ENCODE peak calls at places on chromosomes 16 and 17, in nine cellular contexts. D, K, B, O, Y, M, W, Z and V are unnamed samples.

GRCh38 chr16:29231231-29231630 is 175.3 kb downstream of the NPIPB11 start:
- DNase-seq in W (no peak), Y (no peak), M (no peak), Z (no peak), O (no peak), B (no peak), D (no peak), K (no peak), V (no peak)

GRCh38 chr17:15468142-15468541 is 721 bp upstream of the CDRT4 start:
- DNase-seq in Z (no peak), B (no peak), W (no peak), K (no peak), O (no peak), M (no peak), Y (no peak), D (no peak), V (no peak)

GRCh38 chr17:76492989-76493501 is 8.2 kb downstream of the RHBDF2 start:
- DNase-seq in B (peak; percentile 87), D (peak; percentile 74), O (peak; percentile 64), Z (peak; percentile 80), K (peak; percentile 13), M (peak; percentile 71), W (no peak), Y (peak; percentile 88), V (no peak)

GRCh38 chr17:60321336-60322055 is 70.4 kb downstream of the USP32 start:
- DNase-seq in O (no peak), Y (no peak), M (no peak), D (no peak), K (no peak), B (no peak), W (no peak), Z (peak; percentile 13), V (no peak)

GRCh38 chr16:82761858-82762257 is 135.1 kb downstream of the CDH13 start:
- DNase-seq in M (no peak), Y (no peak), Z (no peak), B (peak; percentile 52), D (no peak), O (no peak), K (no peak), W (no peak), V (no peak)

GRCh38 chr17:79808763-79809529 is 12.1 kb upstream of the CBX8 start:
- DNase-seq in M (peak; percentile 50), O (no peak), Z (no peak), W (peak; percentile 73), K (no peak), B (no peak), D (peak; percentile 82), Y (no peak), V (peak; percentile 64)

GRCh38 chr16:21145738-21146137 is 4.9 kb downstream of the DNAH3 start:
- DNase-seq in Z (no peak), B (no peak), Y (no peak), W (no peak), K (no peak), M (no peak), O (no peak), D (no peak), V (no peak)

GRCh38 chr16:50580180-50580771 is 32.1 kb downstream of the NKD1 start:
- DNase-seq in O (no peak), W (no peak), D (no peak), Y (no peak), Z (no peak), M (no peak), K (no peak), B (no peak), V (no peak)

GRCh38 chr17:61366076-61366714 is 33.4 kb upstream of the TBX2 start:
- DNase-seq in D (no peak), Z (no peak), O (no peak), B (no peak), K (no peak), M (no peak), Y (peak; percentile 6), W (no peak), V (no peak)

GRCh38 chr16:11896776-11897175 is 19.0 kb downstream of the GSPT1 start:
- DNase-seq in D (no peak), B (peak; percentile 62), M (no peak), O (no peak), K (no peak), Z (no peak), W (no peak), Y (no peak), V (no peak)

GRCh38 chr17:16652847-16653366 is 743 bp downstream of the ZNF624 start:
- DNase-seq in B (no peak), O (no peak), Z (no peak), W (no peak), Y (no peak), M (no peak), D (no peak), K (no peak), V (no peak)

GRCh38 chr17:40070895-40071719 is 8.3 kb downstream of the THRA start:
- DNase-seq in D (peak; percentile 65), K (no peak), Y (peak; percentile 90), O (peak; percentile 70), B (no peak), Z (no peak), M (peak; percentile 83), W (no peak), V (peak; percentile 85)

GRCh38 chr17:58691701-58692238 is at the start of gene TEX14:
- DNase-seq in M (no peak), D (peak; percentile 47), W (no peak), K (no peak), Z (no peak), B (no peak), O (no peak), Y (no peak), V (peak; percentile 38)

GRCh38 chr16:75120253-75120652 is 3.7 kb upstream of the LDHD start:
- DNase-seq in Y (no peak), K (no peak), B (no peak), W (no peak), D (no peak), O (no peak), Z (no peak), M (no peak), V (no peak)

GRCh38 chr17:1726626-1727257 is 2.2 kb downstream of the WDR81 start:
- DNase-seq in Z (no peak), W (no peak), K (no peak), D (no peak), Y (no peak), B (no peak), M (no peak), O (no peak), V (peak; percentile 49)

GRCh38 chr16:48591976-48592375 is 18.0 kb downstream of the N4BP1 start:
- DNase-seq in O (no peak), D (no peak), B (no peak), K (no peak), Z (no peak), W (no peak), Y (no peak), M (no peak), V (no peak)

GRCh38 chr17:79833110-79833450 is 6.2 kb downstream of the CBX4 start:
- DNase-seq in W (no peak), Z (no peak), Y (no peak), D (no peak), O (no peak), B (no peak), K (no peak), M (no peak), V (no peak)

GRCh38 chr17:28053725-28054124 is 11.2 kb downstream of the NLK start:
- DNase-seq in D (no peak), K (no peak), B (no peak), Y (no peak), Z (no peak), W (no peak), M (no peak), O (no peak), V (no peak)

GRCh38 chr16:69311533-69312388 is 611 bp downstream of the VPS4A start:
- DNase-seq in B (peak; percentile 27), D (peak; percentile 88), W (peak; percentile 65), Y (peak; percentile 69), M (no peak), Z (no peak), O (no peak), K (no peak), V (no peak)

GRCh38 chr16:3670711-3671110 is 16.2 kb downstream of the DNASE1 start:
- DNase-seq in B (no peak), Y (no peak), W (no peak), M (no peak), K (no peak), Z (no peak), O (no peak), D (no peak), V (no peak)

GRCh38 chr17:10394201-10394887 is 21.5 kb upstream of the MYH13 start:
- DNase-seq in K (no peak), B (no peak), M (no peak), D (no peak), O (no peak), W (no peak), Y (no peak), Z (no peak), V (no peak)

GRCh38 chr17:42274273-42274542 is 2.0 kb downstream of the STAT5B start:
- DNase-seq in D (no peak), M (no peak), W (no peak), O (no peak), Z (no peak), B (no peak), Y (no peak), K (no peak), V (no peak)
- H3K4me3 ChIP-seq in D (no peak overlapping the region), M (no peak overlapping the region), W (peak overlapping the region; percentile 81), O (no peak overlapping the region), Z (peak overlapping the region; percentile 81), B (no peak overlapping the region), Y (peak overlapping the region; percentile 85), K (no peak overlapping the region), V (no peak overlapping the region)

GRCh38 chr17:78368854-78369495 is 9.1 kb upstream of the SOCS3 start:
- DNase-seq in B (no peak), O (no peak), K (no peak), Y (no peak), Z (no peak), D (peak; percentile 77), W (no peak), M (no peak), V (no peak)
- H3K4me3 ChIP-seq in B (no peak overlapping the region), O (no peak overlapping the region), K (no peak overlapping the region), Y (no peak overlapping the region), Z (no peak overlapping the region), D (no peak overlapping the region), W (no peak overlapping the region), M (no peak overlapping the region), V (no peak overlapping the region)

GRCh38 chr16:57371494-57372371 is 557 bp upstream of the CX3CL1 start:
- DNase-seq in O (peak; percentile 10), W (no peak), Z (no peak), Y (peak; percentile 30), M (no peak), K (no peak), D (peak; percentile 28), B (no peak), V (no peak)
- H3K4me3 ChIP-seq in O (no peak overlapping the region), W (peak overlapping the region; percentile 84), Z (no peak overlapping the region), Y (peak overlapping the region; percentile 62), M (no peak overlapping the region), K (peak overlapping the region; percentile 24), D (no peak overlapping the region), B (no peak overlapping the region), V (peak overlapping the region; percentile 47)

DNA sequence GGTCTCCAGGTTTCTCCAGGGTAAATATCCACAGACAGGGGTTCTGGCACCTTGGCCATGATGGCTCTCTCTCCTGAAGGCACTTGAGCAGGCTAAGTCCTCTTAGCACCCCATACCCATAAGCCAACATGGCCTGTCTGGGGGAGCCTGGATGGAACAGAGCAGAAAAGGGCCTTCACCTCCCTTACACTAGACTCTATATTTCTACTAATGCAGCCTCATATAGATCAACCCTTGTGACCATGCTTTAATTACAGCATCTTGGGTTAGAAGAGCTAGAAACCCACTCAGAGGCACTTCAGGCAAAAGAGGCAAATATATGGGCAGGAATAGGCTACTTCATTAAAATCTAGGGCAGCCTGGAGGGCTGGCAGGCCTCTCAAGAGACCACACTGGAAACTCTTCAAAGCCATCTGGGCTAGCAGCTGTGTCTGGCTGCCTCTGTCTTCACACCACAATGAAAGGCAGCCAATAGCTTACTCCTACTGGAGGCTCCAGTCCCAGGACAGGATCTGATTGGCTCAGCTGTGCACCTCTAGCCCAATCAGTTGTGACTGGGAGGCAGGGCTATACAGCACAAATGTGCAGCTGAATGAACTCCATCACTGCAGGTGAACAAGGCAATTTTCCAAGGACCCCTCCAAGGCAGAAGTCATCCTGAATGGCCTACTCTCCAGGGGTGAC is 4.7 kb upstream of the CDT1 start:
- DNase-seq in D (no peak), B (no peak), M (no peak), Z (no peak), O (no peak), Y (no peak), W (no peak), K (no peak), V (no peak)
- H3K4me3 ChIP-seq in D (no peak overlapping the region), B (no peak overlapping the region), M (no peak overlapping the region), Z (no peak overlapping the region), O (no peak overlapping the region), Y (no peak overlapping the region), W (no peak overlapping the region), K (no peak overlapping the region), V (no peak overlapping the region)